ENCODE peak calls at places on chromosomes 16 and 17, in six cellular contexts. T, Q, A, S, M and O are unnamed samples.

GRCh38 chr16:72876221-72876620 is 171.7 kb downstream of the ZFHX3 start:
- DNase-seq in T (peak; percentile 75), Q (peak; percentile 44), A (no peak), S (no peak), M (no peak), O (peak; percentile 17)

GRCh38 chr17:979211-979538 is 401 bp downstream of the NXN start:
- DNase-seq in T (no peak), Q (no peak), A (no peak), S (peak; percentile 63), M (no peak), O (no peak)

GRCh38 chr16:73037845-73038570 is 9.9 kb downstream of the ZFHX3 start:
- DNase-seq in T (no peak), Q (no peak), A (no peak), S (no peak), M (no peak), O (no peak)

GRCh38 chr16:69593756-69594155 is 28.0 kb downstream of the NFAT5 start:
- DNase-seq in T (no peak), Q (no peak), A (no peak), S (no peak), M (no peak), O (no peak)

GRCh38 chr17:17041018-17041521 is 1.2 kb upstream of the MPRIP start:
- DNase-seq in T (peak; percentile 72), Q (no peak), A (no peak), S (peak; percentile 48), M (no peak), O (no peak)

GRCh38 chr17:33204156-33204555 is 88.9 kb downstream of the ASIC2 start:
- DNase-seq in T (no peak), Q (no peak), A (no peak), S (no peak), M (no peak), O (no peak)

GRCh38 chr16:65414284-65414984 is 292.6 kb upstream of the CDH11 start:
- DNase-seq in T (peak; percentile 89), Q (no peak), A (no peak), S (no peak), M (no peak), O (no peak)

GRCh38 chr16:77788196-77789084 is at the start of gene VAT1L:
- DNase-seq in T (no peak), Q (no peak), A (no peak), S (no peak), M (no peak), O (no peak)

GRCh38 chr17:62017912-62018311 is 47.2 kb downstream of the MED13 start:
- DNase-seq in T (no peak), Q (no peak), A (no peak), S (no peak), M (no peak), O (no peak)